ENCODE peak calls at places on chromosome 3, in eight cellular contexts. T is OCI-LY7; M is fibroblast of mammary gland; J is Right ventricle myocardium superior; F is WTC11; C is IMR-90; Q is stimulated activated CD4-positive, alpha-beta T cell treated with anti-CD3 and anti-CD28 coated beads, Interleukin-1b, Interleukin-23, amount 100 ng/mL, for 1 hour; A is putamen. R is an unnamed sample.

GRCh38 chr3:49295489-49296058 is 18.5 kb upstream of the C3orf62 start:
- DNase-seq in T (peak), M (peak), J (no peak), F (peak), C (peak), Q (no peak), A (no peak), R (no peak)

GRCh38 chr3:65647369-65647768 is 391.3 kb downstream of the MAGI1 start:
- DNase-seq in T (no peak), M (no peak), J (no peak), F (no peak), C (no peak), Q (no peak), A (no peak), R (no peak)

GRCh38 chr3:170536712-170537111 is 49.2 kb downstream of the SLC7A14 start:
- DNase-seq in T (no peak), M (no peak), J (no peak), F (no peak), C (no peak), Q (no peak), A (no peak), R (no peak)

GRCh38 chr3:14957933-14958332 is 10.6 kb downstream of the NR2C2 start:
- DNase-seq in T (peak), M (peak), J (no peak), F (no peak), C (no peak), Q (no peak), A (no peak), R (no peak)

GRCh38 chr3:171018151-171018935 is 8.2 kb downstream of the SLC2A2 start:
- DNase-seq in T (no peak), M (no peak), J (no peak), F (peak), C (no peak), Q (no peak), A (no peak), R (peak)

GRCh38 chr3:38124324-38125122 is 12.4 kb downstream of the ACAA1 start:
- DNase-seq in T (no peak), M (no peak), J (no peak), F (no peak), C (no peak), Q (no peak), A (no peak), R (no peak)

GRCh38 chr3:42118762-42119361 is 27.7 kb downstream of the TRAK1 start:
- DNase-seq in T (peak), M (peak), J (no peak), F (peak), C (peak), Q (no peak), A (no peak), R (peak)

GRCh38 chr3:102235679-102236078 is 199.1 kb upstream of the ZPLD1 start:
- DNase-seq in T (peak), M (peak), J (no peak), F (peak), C (peak), Q (no peak), A (no peak), R (peak)

GRCh38 chr3:167780214-167780613 is 44.7 kb downstream of the SERPINI1 start:
- DNase-seq in T (no peak), M (no peak), J (no peak), F (no peak), C (no peak), Q (no peak), A (peak), R (no peak)

GRCh38 chr3:160180581-160181216 is 44.5 kb upstream of the C3orf80 start:
- DNase-seq in T (no peak), M (peak), J (no peak), F (no peak), C (no peak), Q (no peak), A (no peak), R (no peak)

GRCh38 chr3:67048067-67048715 is 50.1 kb downstream of the KBTBD8 start:
- DNase-seq in T (peak), M (no peak), J (no peak), F (no peak), C (no peak), Q (no peak), A (no peak), R (no peak)

GRCh38 chr3:191761906-191762305 is 300.9 kb downstream of the PYDC2 start:
- DNase-seq in T (no peak), M (peak), J (no peak), F (no peak), C (no peak), Q (no peak), A (no peak), R (no peak)

GRCh38 chr3:187014417-187014864 is 84.1 kb downstream of the ST6GAL1 start:
- DNase-seq in T (no peak), M (no peak), J (no peak), F (no peak), C (peak), Q (no peak), A (no peak), R (no peak)

GRCh38 chr3:61547625-61548024 is 13.7 kb upstream of the PTPRG start:
- DNase-seq in T (no peak), M (no peak), J (no peak), F (no peak), C (no peak), Q (no peak), A (no peak), R (no peak)

GRCh38 chr3:67017211-67017610 is 19.1 kb downstream of the KBTBD8 start:
- DNase-seq in T (peak), M (peak), J (no peak), F (no peak), C (peak), Q (no peak), A (no peak), R (no peak)

R was measured in HT-29.